ENCODE peak calls at places on chromosomes 6 and 20, in ten cellular contexts. G is mucosa of descending colon; Z is GM12878; C is transverse colon; U is testis; F is stomach; T is CD4-positive, alpha-beta memory T cell; O is psoas muscle; N is gastrocnemius medialis; W is cardiac muscle cell. Y is an unnamed sample. For H3K4me1, the result is how much of the 10 kb centered on the place peaks cover.

GRCh38 chr20:46636981-46637860 is 14.0 kb downstream of the SLC13A3 start:
- DNase-seq in O (no peak), F (no peak), W (no peak), U (no peak), Z (no peak), C (no peak), T (no peak), N (no peak), G (no peak), Y (no peak)

GRCh38 chr6:166810864-166811263 is 145.5 kb downstream of the RNASET2 start:
- DNase-seq in W (no peak), O (no peak), C (no peak), N (no peak), T (no peak), G (no peak), Z (no peak), U (no peak), F (no peak), Y (no peak)

GRCh38 chr6:130993292-130993765 is 69.7 kb downstream of the EPB41L2 start:
- DNase-seq in Z (no peak), F (no peak), O (no peak), T (no peak), W (no peak), C (no peak), G (peak), U (peak), N (no peak), Y (no peak)

GRCh38 chr20:4352348-4352747 is 337.0 kb upstream of the RNF24 start:
- DNase-seq in G (no peak), F (no peak), Z (no peak), U (no peak), T (no peak), O (no peak), W (no peak), C (no peak), N (no peak), Y (no peak)

GRCh38 chr6:87918461-87918941 is 129.1 kb upstream of the SPACA1 start:
- DNase-seq in O (no peak), T (no peak), F (no peak), U (no peak), W (no peak), N (no peak), C (no peak), Z (no peak), G (no peak), Y (no peak)

GRCh38 chr20:43921227-43921780 is 6.7 kb downstream of the TOX2 start:
- DNase-seq in W (no peak), G (no peak), N (no peak), T (no peak), U (no peak), C (no peak), O (no peak), F (no peak), Z (no peak), Y (no peak)

GRCh38 chr20:15612746-15613145 is 960.5 kb downstream of the KIF16B start:
- DNase-seq in O (no peak), F (no peak), U (no peak), T (no peak), G (no peak), W (no peak), C (no peak), N (no peak), Z (no peak), Y (no peak)

GRCh38 chr6:47478233-47479155 is 905 bp downstream of the CD2AP start:
- DNase-seq in W (peak), G (peak), F (no peak), Z (no peak), O (no peak), U (peak), N (no peak), C (peak), T (no peak), Y (no peak)

GRCh38 chr20:52454660-52455059 is 263.1 kb upstream of the ZFP64 start:
- DNase-seq in N (no peak), W (no peak), O (no peak), U (no peak), T (no peak), F (no peak), G (no peak), C (no peak), Z (no peak), Y (no peak)

GRCh38 chr6:116847234-116847633 is 18.4 kb upstream of the GPRC6A start:
- DNase-seq in Z (no peak), N (no peak), F (no peak), G (no peak), U (no peak), T (no peak), O (no peak), W (peak), C (no peak), Y (peak)

GRCh38 chr6:50966532-50966931 is 147.9 kb downstream of the TFAP2B start:
- DNase-seq in C (no peak), T (no peak), U (no peak), F (no peak), Z (no peak), N (no peak), O (no peak), W (no peak), G (no peak), Y (no peak)
- H3K4me1 ChIP-seq in C (under half), T (under half), U (under half), F (under half), Z (under half), N (under half), O (under half), W (under half), G (under half), Y (under half)

DNA sequence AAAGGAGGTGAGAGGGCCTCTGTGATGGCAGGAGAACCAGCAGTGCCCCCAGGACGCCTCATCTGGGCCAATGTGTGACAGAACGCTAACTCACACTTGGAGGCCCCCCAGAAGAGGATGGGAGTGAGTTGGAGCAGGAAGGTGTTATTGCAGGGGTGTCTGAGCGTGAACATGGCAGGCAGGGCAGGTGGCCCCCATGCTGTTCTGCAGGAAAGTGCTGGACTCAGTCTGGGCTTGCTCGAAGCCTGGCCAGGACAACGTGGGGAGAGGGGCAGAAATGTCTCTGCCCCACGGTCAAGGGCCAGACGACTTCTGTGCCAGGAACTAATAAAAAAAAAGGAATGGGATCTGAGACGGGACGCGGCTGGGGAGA is 931 bp upstream of the EBF4 start:
- DNase-seq in Z (no peak), W (no peak), C (no peak), T (no peak), N (no peak), G (no peak), U (no peak), F (no peak), O (no peak), Y (no peak)
- H3K4me1 ChIP-seq in Z (under half), W (under half), C (under half), T (under half), N (under half), G (under half), U (under half), F (under half), O (under half), Y (under half)

DNA sequence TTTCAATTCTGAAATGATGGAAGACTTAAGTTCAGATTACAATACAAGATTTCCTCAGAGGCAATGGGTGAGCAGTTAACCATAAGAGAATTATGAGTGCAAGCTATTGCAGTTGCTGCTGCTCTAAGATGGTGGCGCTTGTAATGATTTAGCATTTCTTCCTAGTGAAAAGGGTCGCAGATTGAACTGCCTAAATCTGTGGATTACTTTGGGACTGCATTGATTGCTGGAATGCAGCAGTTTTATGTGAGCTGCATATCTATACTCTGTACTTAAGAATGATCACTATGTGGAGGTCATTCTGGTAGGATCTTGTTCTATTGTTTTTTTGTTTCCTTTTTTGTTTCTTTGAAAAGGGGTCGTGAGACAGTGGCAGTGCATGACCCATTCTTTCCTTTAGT is 5.3 kb downstream of the SCAF8 start:
- DNase-seq in C (no peak), W (peak), F (no peak), O (no peak), Z (no peak), T (no peak), N (no peak), U (no peak), G (no peak), Y (no peak)
- H3K4me1 ChIP-seq in C (under half), W (under half), F (half or more), O (half or more), Z (under half), T (half or more), N (half or more), U (under half), G (under half), Y (under half)

DNA sequence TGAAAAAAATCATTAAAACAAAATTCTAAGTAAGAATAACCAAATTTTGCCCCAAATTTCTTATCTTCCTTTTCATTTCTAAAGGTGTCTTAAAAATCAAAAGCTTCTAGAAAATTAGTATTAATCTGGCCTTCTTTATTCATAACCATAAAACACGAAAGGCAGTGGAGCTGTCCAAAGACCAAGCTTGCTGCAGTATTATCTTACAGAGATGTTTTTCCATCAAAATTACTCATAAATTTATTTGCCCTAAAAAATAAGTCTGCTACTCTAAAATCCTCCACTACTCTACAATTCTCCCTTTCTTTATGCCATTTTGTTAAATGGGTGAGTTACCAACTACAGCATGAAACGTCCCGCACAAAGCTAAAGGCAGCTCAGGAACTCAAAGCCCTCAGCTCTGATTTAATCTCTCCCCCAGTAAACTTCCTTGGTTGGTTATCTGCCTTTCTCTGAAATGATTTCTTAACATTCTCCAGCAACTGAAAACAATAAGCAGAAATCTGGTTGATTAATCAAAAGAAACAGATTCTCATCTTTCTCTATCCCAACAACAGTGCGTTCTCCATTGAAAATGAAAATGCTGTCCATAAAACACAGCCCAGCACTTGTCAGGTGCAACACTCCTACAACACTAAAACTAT is 2.1 kb downstream of the USP49 start:
- DNase-seq in G (no peak), Z (no peak), C (no peak), T (no peak), N (no peak), F (no peak), O (no peak), W (no peak), U (no peak), Y (no peak)
- H3K4me1 ChIP-seq in G (under half), Z (under half), C (under half), T (under half), N (under half), F (under half), O (under half), W (under half), U (under half), Y (under half)